ENCODE peak calls at places on chromosome 1, in eight cellular contexts. P is cardiac muscle cell, D is HFF-Myc, G is WTC11, H is neural crest cell, C is foreskin fibroblast, Z is breast epithelium, A is heart left ventricle. T is an unnamed sample.

GRCh38 chr1:15919316-15919715 is 56.6 kb downstream of the ZBTB17 start:
- DNase-seq in P (peak; percentile 74), D (peak; percentile 38), G (no peak), H (no peak), C (peak; percentile 36), Z (no peak), A (no peak), T (no peak)

GRCh38 chr1:85344256-85344694 is 67.8 kb upstream of the BCL10 start:
- DNase-seq in P (peak; percentile 67), D (no peak), G (peak; percentile 71), H (no peak), C (peak; percentile 65), Z (no peak), A (no peak), T (no peak)

GRCh38 chr1:26799479-26800133 is 11.9 kb downstream of the PIGV start:
- DNase-seq in P (peak; percentile 94), D (no peak), G (no peak), H (no peak), C (peak; percentile 88), Z (peak; percentile 71), A (peak; percentile 89), T (peak; percentile 69)

GRCh38 chr1:51990478-51990965 is at the start of gene RAB3B:
- DNase-seq in P (peak; percentile 56), D (no peak), G (peak; percentile 99), H (peak; percentile 69), C (peak; percentile 90), Z (peak; percentile 71), A (peak; percentile 29), T (no peak)

GRCh38 chr1:45442272-45442671 is 48.7 kb downstream of the TESK2 start:
- DNase-seq in P (peak; percentile 72), D (peak; percentile 9), G (no peak), H (no peak), C (peak; percentile 71), Z (no peak), A (no peak), T (no peak)

GRCh38 chr1:3912809-3913685 is 13.0 kb upstream of the C1orf174 start:
- DNase-seq in P (no peak), D (no peak), G (no peak), H (no peak), C (no peak), Z (no peak), A (no peak), T (no peak)

GRCh38 chr1:23132033-23132432 is 36.6 kb downstream of the LUZP1 start:
- DNase-seq in P (no peak), D (no peak), G (no peak), H (no peak), C (no peak), Z (no peak), A (no peak), T (no peak)

GRCh38 chr1:112905420-112906154 is 50.4 kb downstream of the SLC16A1 start:
- DNase-seq in P (peak; percentile 44), D (no peak), G (no peak), H (no peak), C (no peak), Z (no peak), A (no peak), T (no peak)

GRCh38 chr1:55262822-55263221 is 47.7 kb upstream of the USP24 start:
- DNase-seq in P (peak; percentile 61), D (no peak), G (no peak), H (no peak), C (peak; percentile 62), Z (no peak), A (no peak), T (no peak)

GRCh38 chr1:66597500-66597899 is 63.5 kb downstream of the SGIP1 start:
- DNase-seq in P (no peak), D (no peak), G (no peak), H (no peak), C (no peak), Z (no peak), A (no peak), T (no peak)

GRCh38 chr1:66599899-66600737 is 66.2 kb downstream of the SGIP1 start:
- DNase-seq in P (no peak), D (no peak), G (no peak), H (no peak), C (no peak), Z (no peak), A (no peak), T (no peak)

GRCh38 chr1:66598670-66599069 is 64.7 kb downstream of the SGIP1 start:
- DNase-seq in P (peak; percentile 79), D (peak; percentile 85), G (no peak), H (no peak), C (peak; percentile 89), Z (no peak), A (no peak), T (peak; percentile 40)

GRCh38 chr1:66596191-66596590 is 62.2 kb downstream of the SGIP1 start:
- DNase-seq in P (no peak), D (no peak), G (no peak), H (no peak), C (no peak), Z (no peak), A (no peak), T (no peak)

GRCh38 chr1:66599346-66599745 is 65.4 kb downstream of the SGIP1 start:
- DNase-seq in P (peak; percentile 35), D (no peak), G (no peak), H (no peak), C (no peak), Z (no peak), A (no peak), T (no peak)
- TF ChIP-seq CTCF in P (no peak), D (no peak), G (no peak), H (no peak), C (no peak), Z (no peak), A (no peak), T (no peak)

GRCh38 chr1:173364827-173365226 is 112.3 kb upstream of the PRDX6 start:
- DNase-seq in P (no peak), D (no peak), G (peak; percentile 16), H (no peak), C (no peak), Z (no peak), A (no peak), T (no peak)
- TF ChIP-seq CTCF in P (no peak), D (no peak), G (no peak), H (no peak), C (no peak), Z (no peak), A (no peak), T (no peak)

GRCh38 chr1:155261888-155262673 is at the start of gene SCAMP3:
- DNase-seq in P (peak; percentile 99), D (peak; percentile 97), G (peak; percentile 92), H (peak; percentile 83), C (peak; percentile 99), Z (peak; percentile 94), A (peak; percentile 98), T (peak; percentile 94)

GRCh38 chr1:155263067-155263466 is 907 bp upstream of the SCAMP3 start:
- DNase-seq in P (no peak), D (no peak), G (no peak), H (no peak), C (no peak), Z (no peak), A (no peak), T (no peak)

GRCh38 chr1:155256101-155256852 is 994 bp upstream of the ENTREP3 start:
- DNase-seq in P (no peak), D (no peak), G (no peak), H (no peak), C (no peak), Z (no peak), A (no peak), T (no peak)

GRCh38 chr1:155260276-155260675 is 1.9 kb downstream of the SCAMP3 start:
- DNase-seq in P (no peak), D (no peak), G (no peak), H (no peak), C (no peak), Z (no peak), A (no peak), T (no peak)

GRCh38 chr1:155261401-155261887 is 716 bp downstream of the SCAMP3 start:
- DNase-seq in P (no peak), D (no peak), G (no peak), H (no peak), C (peak; percentile 14), Z (no peak), A (no peak), T (no peak)
- TF ChIP-seq CTCF in P (no peak), D (no peak), G (no peak), H (peak; percentile 14), C (no peak), Z (no peak), A (no peak), T (no peak)

GRCh38 chr1:36160388-36160948 is 4.5 kb downstream of the MAP7D1 start:
- DNase-seq in P (no peak), D (no peak), G (no peak), H (no peak), C (no peak), Z (no peak), A (no peak), T (no peak)

GRCh38 chr1:36161656-36162531 is 5.9 kb downstream of the MAP7D1 start:
- DNase-seq in P (no peak), D (no peak), G (no peak), H (no peak), C (no peak), Z (no peak), A (peak; percentile 60), T (no peak)

GRCh38 chr1:36159614-36160387 is 3.8 kb downstream of the MAP7D1 start:
- DNase-seq in P (no peak), D (no peak), G (no peak), H (no peak), C (no peak), Z (no peak), A (no peak), T (no peak)

GRCh38 chr1:36162680-36163079 is 6.7 kb downstream of the MAP7D1 start:
- DNase-seq in P (no peak), D (no peak), G (no peak), H (no peak), C (no peak), Z (no peak), A (no peak), T (no peak)

DNA sequence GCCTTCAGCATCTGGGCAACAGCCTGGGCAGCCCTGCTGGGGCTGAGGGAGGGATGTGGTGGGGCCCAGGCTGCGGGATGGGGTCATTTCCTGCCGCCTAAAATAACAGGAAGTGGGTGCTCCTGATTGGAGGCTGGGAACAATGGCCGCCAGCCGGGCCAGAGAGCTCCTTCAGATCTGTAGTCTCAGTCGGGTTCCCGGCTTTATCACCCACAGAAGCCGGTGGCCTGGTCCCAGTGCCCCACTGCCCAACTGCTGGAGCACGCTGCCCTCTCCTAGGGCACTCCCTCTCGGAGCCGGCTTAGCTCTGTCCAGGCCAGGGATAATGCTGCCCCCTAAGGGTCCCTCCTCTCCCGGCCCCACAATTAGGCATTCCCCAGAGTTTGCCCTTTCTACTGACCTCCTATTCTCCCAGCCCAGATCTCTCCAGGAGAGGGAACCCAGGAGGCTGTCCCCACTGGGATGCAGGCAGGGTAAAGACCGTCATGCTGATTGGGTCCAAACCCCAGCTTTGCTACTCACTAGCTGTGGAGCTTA is 5.1 kb downstream of the MAP7D1 start:
- DNase-seq in P (peak; percentile 77), D (no peak), G (peak; percentile 71), H (peak; percentile 36), C (peak; percentile 92), Z (no peak), A (peak; percentile 75), T (no peak)
- TF ChIP-seq CTCF in P (peak; percentile 50), D (peak; percentile 53), G (no peak), H (peak; percentile 23), C (peak; percentile 45), Z (peak; percentile 11), A (peak; percentile 55), T (peak; percentile 40)